ENCODE peak calls at places on chromosome 19, in ten cellular contexts. One of them, this sample, is unnamed.

GRCh38 chr19:1856698-1857603 is 6.4 kb downstream of the KLF16 start:
- DNase-seq in activated T-helper 9 cell treated with anti-CD3 and anti-CD28 coated beads, Interleukin-2, amount 50 U/mL, for 16 hours: no peak
- DNase-seq in amniotic stem cell: no peak
- DNase-seq in renal cortical epithelial cell: peak
- DNase-seq in T-helper 1 cell: peak
- DNase-seq in activated CD8-positive, alpha-beta memory T cell treated with anti-CD3 and anti-CD28 coated beads, Interleukin-2, amount 10 ng/mL, durations not matched to agents 7 days and 5 days: peak
- DNase-seq in aorta: peak
- DNase-seq in endodermal cell: peak
- DNase-seq in Right ventricle myocardium superior: peak
- DNase-seq in D341Med: no peak
- DNase-seq in this sample: no peak

GRCh38 chr19:12647490-12648071 is 19.0 kb downstream of the MAN2B1 start:
- DNase-seq in activated T-helper 9 cell treated with anti-CD3 and anti-CD28 coated beads, Interleukin-2, amount 50 U/mL, for 16 hours: no peak
- DNase-seq in amniotic stem cell: no peak
- DNase-seq in renal cortical epithelial cell: peak
- DNase-seq in T-helper 1 cell: no peak
- DNase-seq in activated CD8-positive, alpha-beta memory T cell treated with anti-CD3 and anti-CD28 coated beads, Interleukin-2, amount 10 ng/mL, durations not matched to agents 7 days and 5 days: no peak
- DNase-seq in aorta: peak
- DNase-seq in endodermal cell: peak
- DNase-seq in Right ventricle myocardium superior: peak
- DNase-seq in D341Med: peak
- DNase-seq in this sample: no peak

GRCh38 chr19:40321076-40321475 is 27.1 kb downstream of the C19orf47 start:
- DNase-seq in activated T-helper 9 cell treated with anti-CD3 and anti-CD28 coated beads, Interleukin-2, amount 50 U/mL, for 16 hours: no peak
- DNase-seq in amniotic stem cell: no peak
- DNase-seq in renal cortical epithelial cell: no peak
- DNase-seq in T-helper 1 cell: no peak
- DNase-seq in activated CD8-positive, alpha-beta memory T cell treated with anti-CD3 and anti-CD28 coated beads, Interleukin-2, amount 10 ng/mL, durations not matched to agents 7 days and 5 days: no peak
- DNase-seq in aorta: peak
- DNase-seq in endodermal cell: no peak
- DNase-seq in Right ventricle myocardium superior: no peak
- DNase-seq in D341Med: no peak
- DNase-seq in this sample: peak

GRCh38 chr19:2615782-2616181 is 86.7 kb downstream of the GNG7 start:
- DNase-seq in activated T-helper 9 cell treated with anti-CD3 and anti-CD28 coated beads, Interleukin-2, amount 50 U/mL, for 16 hours: no peak
- DNase-seq in amniotic stem cell: no peak
- DNase-seq in renal cortical epithelial cell: no peak
- DNase-seq in T-helper 1 cell: no peak
- DNase-seq in activated CD8-positive, alpha-beta memory T cell treated with anti-CD3 and anti-CD28 coated beads, Interleukin-2, amount 10 ng/mL, durations not matched to agents 7 days and 5 days: no peak
- DNase-seq in aorta: peak
- DNase-seq in endodermal cell: no peak
- DNase-seq in Right ventricle myocardium superior: no peak
- DNase-seq in D341Med: no peak
- DNase-seq in this sample: no peak

GRCh38 chr19:46256855-46257254 is 27.3 kb downstream of the IGFL1 start:
- DNase-seq in activated T-helper 9 cell treated with anti-CD3 and anti-CD28 coated beads, Interleukin-2, amount 50 U/mL, for 16 hours: no peak
- DNase-seq in amniotic stem cell: no peak
- DNase-seq in renal cortical epithelial cell: no peak
- DNase-seq in T-helper 1 cell: no peak
- DNase-seq in activated CD8-positive, alpha-beta memory T cell treated with anti-CD3 and anti-CD28 coated beads, Interleukin-2, amount 10 ng/mL, durations not matched to agents 7 days and 5 days: no peak
- DNase-seq in aorta: no peak
- DNase-seq in endodermal cell: no peak
- DNase-seq in Right ventricle myocardium superior: no peak
- DNase-seq in D341Med: no peak
- DNase-seq in this sample: no peak

GRCh38 chr19:38210458-38210987 is 13.5 kb downstream of the DPF1 start:
- DNase-seq in activated T-helper 9 cell treated with anti-CD3 and anti-CD28 coated beads, Interleukin-2, amount 50 U/mL, for 16 hours: no peak
- DNase-seq in amniotic stem cell: no peak
- DNase-seq in renal cortical epithelial cell: no peak
- DNase-seq in T-helper 1 cell: no peak
- DNase-seq in activated CD8-positive, alpha-beta memory T cell treated with anti-CD3 and anti-CD28 coated beads, Interleukin-2, amount 10 ng/mL, durations not matched to agents 7 days and 5 days: no peak
- DNase-seq in aorta: no peak
- DNase-seq in endodermal cell: peak
- DNase-seq in Right ventricle myocardium superior: peak
- DNase-seq in D341Med: no peak
- DNase-seq in this sample: no peak

GRCh38 chr19:55087542-55087935 is 11.9 kb downstream of the EPS8L1 start:
- DNase-seq in activated T-helper 9 cell treated with anti-CD3 and anti-CD28 coated beads, Interleukin-2, amount 50 U/mL, for 16 hours: no peak
- DNase-seq in amniotic stem cell: no peak
- DNase-seq in renal cortical epithelial cell: no peak
- DNase-seq in T-helper 1 cell: no peak
- DNase-seq in activated CD8-positive, alpha-beta memory T cell treated with anti-CD3 and anti-CD28 coated beads, Interleukin-2, amount 10 ng/mL, durations not matched to agents 7 days and 5 days: no peak
- DNase-seq in aorta: no peak
- DNase-seq in endodermal cell: no peak
- DNase-seq in Right ventricle myocardium superior: no peak
- DNase-seq in D341Med: no peak
- DNase-seq in this sample: no peak

GRCh38 chr19:42253245-42254082 is 1.5 kb downstream of the ERF start:
- DNase-seq in activated T-helper 9 cell treated with anti-CD3 and anti-CD28 coated beads, Interleukin-2, amount 50 U/mL, for 16 hours: peak
- DNase-seq in amniotic stem cell: no peak
- DNase-seq in renal cortical epithelial cell: no peak
- DNase-seq in T-helper 1 cell: peak
- DNase-seq in activated CD8-positive, alpha-beta memory T cell treated with anti-CD3 and anti-CD28 coated beads, Interleukin-2, amount 10 ng/mL, durations not matched to agents 7 days and 5 days: peak
- DNase-seq in aorta: peak
- DNase-seq in endodermal cell: peak
- DNase-seq in Right ventricle myocardium superior: peak
- DNase-seq in D341Med: peak
- DNase-seq in this sample: no peak

GRCh38 chr19:3774621-3775373 is 2.8 kb upstream of the RAX2 start:
- DNase-seq in activated T-helper 9 cell treated with anti-CD3 and anti-CD28 coated beads, Interleukin-2, amount 50 U/mL, for 16 hours: no peak
- DNase-seq in amniotic stem cell: no peak
- DNase-seq in renal cortical epithelial cell: no peak
- DNase-seq in T-helper 1 cell: no peak
- DNase-seq in activated CD8-positive, alpha-beta memory T cell treated with anti-CD3 and anti-CD28 coated beads, Interleukin-2, amount 10 ng/mL, durations not matched to agents 7 days and 5 days: no peak
- DNase-seq in aorta: no peak
- DNase-seq in endodermal cell: peak
- DNase-seq in Right ventricle myocardium superior: no peak
- DNase-seq in D341Med: no peak
- DNase-seq in this sample: no peak

GRCh38 chr19:10736189-10736588 is 18.3 kb downstream of the DNM2 start:
- DNase-seq in activated T-helper 9 cell treated with anti-CD3 and anti-CD28 coated beads, Interleukin-2, amount 50 U/mL, for 16 hours: no peak
- DNase-seq in amniotic stem cell: no peak
- DNase-seq in renal cortical epithelial cell: no peak
- DNase-seq in T-helper 1 cell: no peak
- DNase-seq in activated CD8-positive, alpha-beta memory T cell treated with anti-CD3 and anti-CD28 coated beads, Interleukin-2, amount 10 ng/mL, durations not matched to agents 7 days and 5 days: no peak
- DNase-seq in aorta: no peak
- DNase-seq in endodermal cell: no peak
- DNase-seq in Right ventricle myocardium superior: no peak
- DNase-seq in D341Med: no peak
- DNase-seq in this sample: no peak

GRCh38 chr19:4712771-4713170 is 10.9 kb downstream of the DPP9 start:
- DNase-seq in activated T-helper 9 cell treated with anti-CD3 and anti-CD28 coated beads, Interleukin-2, amount 50 U/mL, for 16 hours: no peak
- DNase-seq in amniotic stem cell: no peak
- DNase-seq in renal cortical epithelial cell: no peak
- DNase-seq in T-helper 1 cell: no peak
- DNase-seq in activated CD8-positive, alpha-beta memory T cell treated with anti-CD3 and anti-CD28 coated beads, Interleukin-2, amount 10 ng/mL, durations not matched to agents 7 days and 5 days: no peak
- DNase-seq in aorta: no peak
- DNase-seq in endodermal cell: no peak
- DNase-seq in Right ventricle myocardium superior: no peak
- DNase-seq in D341Med: no peak
- DNase-seq in this sample: no peak

This sample was measured in chondrocyte.